ENCODE peak calls at places on chromosomes 1 and 21, in five cellular contexts. T is NCI-H1694, R is kidney tubule cell, I is GM04503, D is ecto neural progenitor cell. B is an unnamed sample.

GRCh38 chr1:3457910-3458621 is 3.6 kb downstream of the ARHGEF16 start:
- DNase-seq in T (no peak), R (peak), I (no peak), D (no peak), B (no peak)

GRCh38 chr1:87950369-87950768 is 621.7 kb downstream of the LMO4 start:
- DNase-seq in T (no peak), R (no peak), I (no peak), D (no peak), B (no peak)

GRCh38 chr1:41509270-41509671 is 24.8 kb upstream of the EDN2 start:
- DNase-seq in T (no peak), R (no peak), I (no peak), D (no peak), B (no peak)

GRCh38 chr1:51344602-51345299 is 14.4 kb upstream of the TTC39A start:
- DNase-seq in T (no peak), R (peak), I (no peak), D (no peak), B (no peak)

GRCh38 chr21:15209224-15209623 is 144.4 kb upstream of the NRIP1 start:
- DNase-seq in T (no peak), R (no peak), I (no peak), D (no peak), B (no peak)

GRCh38 chr21:41764558-41765392 is 2.1 kb downstream of the RIPK4 start:
- DNase-seq in T (no peak), R (peak), I (no peak), D (no peak), B (no peak)

GRCh38 chr1:50968884-50969610 is 998 bp upstream of the CDKN2C start:
- DNase-seq in T (no peak), R (peak), I (no peak), D (peak), B (peak)

GRCh38 chr1:87292684-87293493 is 35.8 kb upstream of the LMO4 start:
- DNase-seq in T (peak), R (peak), I (no peak), D (peak), B (peak)

GRCh38 chr1:44114098-44114497 is 4.5 kb upstream of the KLF17 start:
- DNase-seq in T (no peak), R (no peak), I (no peak), D (no peak), B (no peak)

GRCh38 chr1:25990702-25991395 is 7.0 kb downstream of the PAFAH2 start:
- DNase-seq in T (no peak), R (no peak), I (no peak), D (no peak), B (peak)

GRCh38 chr1:232047473-232047872 is 420.9 kb downstream of the DISC1 start:
- DNase-seq in T (no peak), R (no peak), I (no peak), D (no peak), B (no peak)

GRCh38 chr1:3714284-3714741 is 37.9 kb upstream of the CCDC27 start:
- DNase-seq in T (no peak), R (no peak), I (no peak), D (no peak), B (no peak)

GRCh38 chr1:103106426-103107321 is 1.6 kb downstream of the COL11A1 start:
- DNase-seq in T (peak), R (peak), I (no peak), D (peak), B (no peak)

GRCh38 chr1:77175230-77175844 is 43.9 kb downstream of the PIGK start:
- DNase-seq in T (no peak), R (no peak), I (no peak), D (no peak), B (no peak)

GRCh38 chr1:94522304-94522703 is 19.3 kb downstream of the F3 start:
- DNase-seq in T (peak), R (peak), I (no peak), D (no peak), B (no peak)

GRCh38 chr1:52627028-52627427 is 5.9 kb upstream of the SHISAL2A start:
- DNase-seq in T (no peak), R (no peak), I (no peak), D (no peak), B (no peak)

GRCh38 chr1:201970334-201971159 is 11.9 kb upstream of the RNPEP start:
- DNase-seq in T (peak), R (peak), I (no peak), D (no peak), B (no peak)

GRCh38 chr1:112594208-112594876 is 24.6 kb downstream of the ST7L start:
- DNase-seq in T (no peak), R (no peak), I (no peak), D (no peak), B (no peak)

GRCh38 chr1:3568815-3569435 is 42.4 kb downstream of the MEGF6 start:
- DNase-seq in T (no peak), R (no peak), I (no peak), D (no peak), B (no peak)

GRCh38 chr1:206456577-206457375 is 13.5 kb upstream of the IKBKE start:
- DNase-seq in T (no peak), R (peak), I (no peak), D (no peak), B (no peak)

GRCh38 chr1:59077739-59078503 is 219.0 kb upstream of the FGGY start:
- DNase-seq in T (no peak), R (no peak), I (no peak), D (no peak), B (no peak)

GRCh38 chr21:26719750-26720149 is 125.5 kb downstream of the ADAMTS1 start:
- DNase-seq in T (no peak), R (no peak), I (no peak), D (no peak), B (no peak)

GRCh38 chr1:25958475-25958874 is 39.4 kb downstream of the PAFAH2 start:
- DNase-seq in T (no peak), R (peak), I (peak), D (no peak), B (no peak)

GRCh38 chr1:165356876-165357275 is 361 bp upstream of the LMX1A start:
- DNase-seq in T (no peak), R (no peak), I (no peak), D (peak), B (no peak)

GRCh38 chr1:20031161-20031560 is 38.8 kb upstream of the PLA2G5 start:
- DNase-seq in T (no peak), R (no peak), I (no peak), D (no peak), B (no peak)

GRCh38 chr1:97827887-97828286 is 92.9 kb downstream of the DPYD start:
- DNase-seq in T (no peak), R (peak), I (no peak), D (no peak), B (no peak)

GRCh38 chr1:15923241-15923640 is 52.7 kb downstream of the ZBTB17 start:
- DNase-seq in T (no peak), R (peak), I (no peak), D (no peak), B (no peak)

GRCh38 chr1:245901565-245901964 is 605.5 kb downstream of the SMYD3 start:
- DNase-seq in T (no peak), R (no peak), I (no peak), D (no peak), B (no peak)

GRCh38 chr1:12407050-12407961 is 177.5 kb downstream of the VPS13D start:
- DNase-seq in T (no peak), R (peak), I (no peak), D (no peak), B (no peak)

GRCh38 chr1:76939107-76939816 is 72.0 kb downstream of the ST6GALNAC5 start:
- DNase-seq in T (no peak), R (peak), I (peak), D (no peak), B (no peak)

GRCh38 chr21:41761211-41762181 is 5.4 kb downstream of the RIPK4 start:
- DNase-seq in T (no peak), R (peak), I (no peak), D (peak), B (no peak)

B was measured in T-helper 22 cell.